ENCODE peak calls at places on chromosomes 2 and 18, in four cellular contexts. X is BJ, P is cardiac fibroblast, Y is tibial nerve. Z is an unnamed sample.
A peak's percentile ranks its signal among the peaks of the same experiment; 100 is the strongest.

GRCh38 chr2:223042284-223042683 is 9.7 kb upstream of the KCNE4 start:
- DNase-seq in X (no peak), Y (no peak), P (no peak), Z (no peak)

GRCh38 chr2:107936427-107937359 is 49.6 kb upstream of the SLC5A7 start:
- DNase-seq in X (no peak), Y (no peak), P (peak; percentile 24), Z (peak; percentile 29)

GRCh38 chr2:234579231-234579962 is 82.5 kb upstream of the ARL4C start:
- DNase-seq in Y (no peak), P (no peak), X (no peak), Z (no peak)

GRCh38 chr2:23320058-23320457 is 64.9 kb upstream of the KLHL29 start:
- DNase-seq in P (no peak), X (no peak), Y (no peak), Z (peak; percentile 53)

GRCh38 chr2:54611830-54612545 is 111.5 kb upstream of the EML6 start:
- DNase-seq in Y (no peak), X (no peak), P (no peak), Z (no peak)

GRCh38 chr2:202377308-202377736 is 1.2 kb downstream of the BMPR2 start:
- DNase-seq in X (no peak), P (peak; percentile 47), Y (peak; percentile 24), Z (no peak)

GRCh38 chr18:69992776-69993175 is 45.1 kb upstream of the CD226 start:
- DNase-seq in X (no peak), Y (no peak), P (peak; percentile 78), Z (no peak)

GRCh38 chr2:26852405-26853348 is 4.7 kb downstream of the DPYSL5 start:
- DNase-seq in X (no peak), Y (no peak), P (no peak), Z (no peak)

GRCh38 chr2:194363878-194364277 is 1293.1 kb upstream of the SLC39A10 start:
- DNase-seq in X (no peak), P (no peak), Y (no peak), Z (no peak)

GRCh38 chr2:115162454-115163293 is 720.2 kb downstream of the DPP10 start:
- DNase-seq in P (no peak), X (no peak), Y (no peak), Z (no peak)

GRCh38 chr2:17388790-17389189 is 129.4 kb downstream of the RAD51AP2 start:
- DNase-seq in X (no peak), Y (no peak), P (peak; percentile 4), Z (no peak)

GRCh38 chr18:59448546-59448945 is 89.5 kb upstream of the LMAN1 start:
- DNase-seq in Y (no peak), P (peak; percentile 88), X (no peak), Z (no peak)

GRCh38 chr2:175445276-175445675 is 263.8 kb upstream of the ATP5MC3 start:
- DNase-seq in Y (no peak), X (no peak), P (no peak), Z (no peak)

GRCh38 chr2:162002623-162003200 is 71.3 kb downstream of the DPP4 start:
- DNase-seq in X (no peak), P (no peak), Y (no peak), Z (no peak)

GRCh38 chr2:60053791-60054190 is 499.7 kb downstream of the BCL11A start:
- DNase-seq in P (no peak), Y (no peak), X (no peak), Z (peak; percentile 77)

GRCh38 chr2:159035790-159036411 is 67.5 kb downstream of the TANC1 start:
- DNase-seq in X (no peak), P (peak; percentile 60), Y (no peak), Z (peak; percentile 14)

GRCh38 chr2:96399342-96400048 is 63.9 kb downstream of the NCAPH start:
- DNase-seq in P (no peak), Y (no peak), X (no peak), Z (no peak)

GRCh38 chr2:12091201-12091806 is 344.9 kb downstream of the LPIN1 start:
- DNase-seq in Y (no peak), P (peak; percentile 38), X (no peak), Z (no peak)

GRCh38 chr2:189252991-189253680 is 73.6 kb upstream of the COL5A2 start:
- DNase-seq in X (no peak), P (no peak), Y (no peak), Z (no peak)

GRCh38 chr18:68607852-68608251 is 107.1 kb downstream of the TMX3 start:
- DNase-seq in P (no peak), X (no peak), Y (no peak), Z (no peak)

GRCh38 chr2:68121873-68122679 is 35.6 kb upstream of the PNO1 start:
- DNase-seq in Y (peak; percentile 98), P (peak; percentile 91), X (peak; percentile 31), Z (peak; percentile 66)
- H3K4me3 ChIP-seq in Y (no peak overlapping the region), P (no peak overlapping the region), X (no peak overlapping the region), Z (no peak overlapping the region)

GRCh38 chr2:174009488-174010223 is 44.5 kb upstream of the SP3 start:
- DNase-seq in Y (no peak), X (no peak), P (peak; percentile 73), Z (no peak)
- H3K4me3 ChIP-seq in Y (no peak overlapping the region), X (no peak overlapping the region), P (no peak overlapping the region), Z (no peak overlapping the region)

GRCh38 chr2:64731306-64731654 is 77.6 kb upstream of the SERTAD2 start:
- DNase-seq in X (no peak), P (no peak), Y (no peak), Z (no peak)

GRCh38 chr2:64730551-64731305 is 77.0 kb upstream of the SERTAD2 start:
- DNase-seq in Y (peak; percentile 76), P (peak; percentile 80), X (no peak), Z (no peak)

GRCh38 chr2:64727843-64728463 is 74.2 kb upstream of the SERTAD2 start:
- DNase-seq in Y (no peak), X (no peak), P (no peak), Z (no peak)

GRCh38 chr2:64722645-64723044 is 68.9 kb upstream of the SERTAD2 start:
- DNase-seq in Y (no peak), P (no peak), X (no peak), Z (no peak)

DNA sequence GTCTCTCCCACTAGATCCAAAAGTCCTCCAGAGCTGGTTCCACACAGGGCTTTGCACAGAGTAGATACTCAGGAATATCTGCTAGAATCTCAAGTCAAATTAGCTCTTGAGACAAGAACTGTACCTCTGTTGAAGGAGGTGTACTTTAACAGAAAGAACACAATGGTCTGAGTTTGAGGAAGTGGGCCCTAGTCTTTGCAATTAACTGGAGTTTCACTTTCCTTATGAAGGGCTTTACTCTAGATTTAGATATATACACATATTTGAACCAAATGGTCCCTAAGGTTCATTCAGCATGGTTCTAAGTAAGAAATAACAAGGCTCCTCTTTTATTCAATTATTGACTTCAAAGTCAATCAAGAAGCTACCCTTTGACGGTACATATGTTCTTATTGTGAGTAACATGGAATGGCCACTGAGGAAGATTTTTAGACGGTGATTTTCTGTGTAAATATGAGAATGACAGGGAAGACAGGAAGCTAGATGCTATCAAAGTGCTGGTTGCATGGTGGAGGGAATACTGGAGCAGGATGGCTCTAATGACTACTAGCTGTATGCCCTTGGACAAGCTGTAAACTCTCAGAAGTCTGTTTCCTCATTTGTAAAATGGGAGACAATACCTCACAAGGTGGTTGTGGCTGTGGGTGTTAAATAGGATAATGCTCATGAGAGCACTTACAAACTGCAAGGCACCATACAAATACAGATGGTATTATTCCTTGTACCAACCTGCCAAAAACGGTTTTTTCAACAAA is 73.5 kb upstream of the SERTAD2 start:
- DNase-seq in X (no peak), Y (no peak), P (no peak), Z (no peak)
- H3K4me3 ChIP-seq in X (no peak overlapping the region), Y (no peak overlapping the region), P (no peak overlapping the region), Z (no peak overlapping the region)

GRCh38 chr2:152962446-152962845 is 244.0 kb downstream of the ARL6IP6 start:
- DNase-seq in P (no peak), X (no peak), Y (no peak), Z (no peak)
- H3K4me3 ChIP-seq in P (no peak overlapping the region), X (no peak overlapping the region), Y (no peak overlapping the region), Z (no peak overlapping the region)

GRCh38 chr2:200600549-200601212 is 14.9 kb downstream of the AOX1 start:
- DNase-seq in X (no peak), P (no peak), Y (no peak), Z (no peak)

GRCh38 chr2:200608341-200609026 is 22.7 kb downstream of the AOX1 start:
- DNase-seq in P (no peak), Y (no peak), X (no peak), Z (no peak)

GRCh38 chr2:200604571-200605255 is 18.9 kb downstream of the AOX1 start:
- DNase-seq in X (no peak), P (peak; percentile 72), Y (no peak), Z (no peak)

GRCh38 chr2:200602584-200602983 is 16.8 kb downstream of the AOX1 start:
- DNase-seq in X (no peak), P (no peak), Y (no peak), Z (no peak)

GRCh38 chr2:200603972-200604371 is 18.2 kb downstream of the AOX1 start:
- DNase-seq in P (peak; percentile 91), X (no peak), Y (no peak), Z (no peak)
- H3K4me3 ChIP-seq in P (no peak overlapping the region), X (no peak overlapping the region), Y (no peak overlapping the region), Z (no peak overlapping the region)

DNA sequence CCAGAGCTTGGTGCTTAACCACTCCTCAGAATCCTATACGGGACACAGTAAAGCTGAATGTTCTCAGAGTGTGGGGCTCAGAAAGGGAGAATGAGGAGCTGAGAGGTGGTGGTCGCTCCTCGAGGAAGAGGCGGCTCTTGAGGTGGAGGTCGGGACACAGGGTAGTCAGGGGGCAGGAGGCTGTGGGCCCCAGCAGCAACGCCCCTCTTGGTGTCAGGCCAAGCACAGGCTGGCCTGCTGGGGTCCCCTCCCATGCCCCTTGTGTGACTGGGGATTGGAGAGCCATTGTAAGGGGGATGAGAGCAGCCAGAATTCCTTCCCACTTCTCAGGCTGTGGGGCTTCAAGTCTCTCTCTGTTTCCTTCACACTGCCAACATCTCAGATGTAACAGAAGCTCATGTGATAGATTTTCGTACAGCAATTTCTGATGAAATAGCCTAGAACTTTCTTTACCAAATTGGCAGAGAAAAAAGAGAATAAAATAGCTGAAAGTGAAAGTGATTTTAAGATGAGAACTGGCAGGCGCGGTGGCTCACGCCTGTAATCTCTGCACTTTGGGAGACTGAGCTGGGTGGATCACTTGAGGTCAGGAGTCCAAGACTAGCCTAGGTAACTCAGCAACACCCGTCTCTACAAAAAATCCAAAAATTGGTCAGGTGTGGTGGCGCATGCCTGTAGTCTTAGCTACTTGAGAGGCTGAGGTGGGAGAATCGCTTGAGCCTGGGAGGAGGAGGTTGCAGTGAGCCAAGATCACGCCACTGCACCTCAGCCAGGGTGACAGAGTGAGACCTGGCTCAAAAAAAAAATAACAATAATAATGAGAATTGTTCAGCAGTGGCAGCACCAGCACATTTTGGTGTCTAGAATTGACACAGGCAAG is 61.1 kb upstream of the RPL31 start:
- DNase-seq in Y (no peak), P (no peak), X (no peak), Z (no peak)
- H3K4me3 ChIP-seq in Y (no peak overlapping the region), P (no peak overlapping the region), X (no peak overlapping the region), Z (no peak overlapping the region)

DNA sequence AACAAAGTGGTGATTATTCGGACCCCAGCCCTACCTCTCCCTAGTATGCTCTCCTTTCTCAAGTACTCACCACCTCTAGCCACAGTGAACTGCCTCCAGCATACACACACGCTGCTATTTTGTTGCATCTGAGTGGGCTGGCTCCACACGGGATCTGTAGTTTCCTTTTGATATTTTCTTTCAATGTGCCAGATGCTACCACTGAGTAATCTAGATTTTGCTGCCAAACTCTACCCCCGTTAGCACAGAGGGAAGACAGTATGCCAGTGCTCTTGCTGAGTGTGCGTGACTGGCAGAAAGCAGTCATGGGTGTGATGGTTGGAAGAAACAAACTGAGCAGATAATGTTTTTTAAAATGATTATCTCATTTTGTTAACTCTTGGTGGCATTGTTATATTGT is 11.6 kb downstream of the CFLAR start:
- DNase-seq in Y (no peak), P (peak; percentile 83), X (no peak), Z (peak; percentile 57)
- H3K4me3 ChIP-seq in Y (peak overlapping the region; percentile 17), P (peak overlapping the region; percentile 14), X (no peak overlapping the region), Z (no peak overlapping the region)

GRCh38 chr2:69017876-69018275 is 4.9 kb downstream of the ANTXR1 start:
- DNase-seq in X (no peak), P (no peak), Y (no peak), Z (no peak)
- H3K4me3 ChIP-seq in X (no peak overlapping the region), P (no peak overlapping the region), Y (no peak overlapping the region), Z (no peak overlapping the region)